ENCODE peak calls at places on chromosomes 13 and 19, in five cellular contexts. C is effector memory CD8-positive, alpha-beta T cell; S is activated T-cell treated with anti-CD3 and anti-CD28 coated beads, Interleukin-2, amount 50 U/mL, for 72 hours; R is amniotic epithelial cell; D is substantia nigra. G is an unnamed sample.

GRCh38 chr19:12052571-12053169 is at the start of gene ZNF878:
- DNase-seq in S (peak), D (peak), C (no peak), R (peak), G (no peak)

GRCh38 chr13:40187836-40188591 is 478.4 kb downstream of the FOXO1 start:
- DNase-seq in C (no peak), S (peak), R (no peak), D (no peak), G (no peak)

GRCh38 chr13:43804461-43805070 is 17.8 kb upstream of the ENOX1 start:
- DNase-seq in R (peak), S (no peak), C (peak), D (no peak), G (peak)

GRCh38 chr19:48646192-48646911 is 365 bp upstream of the CA11 start:
- DNase-seq in D (peak), C (peak), S (peak), R (peak), G (peak)

GRCh38 chr13:46184277-46184699 is 2.3 kb upstream of the LCP1 start:
- DNase-seq in R (peak), D (peak), S (peak), C (peak), G (no peak)

GRCh38 chr13:47418206-47418920 is 521.5 kb upstream of the HTR2A start:
- DNase-seq in R (no peak), D (no peak), S (no peak), C (no peak), G (no peak)

GRCh38 chr19:4620675-4621074 is 18.6 kb upstream of the TNFAIP8L1 start:
- DNase-seq in S (no peak), C (no peak), D (no peak), R (no peak), G (no peak)

GRCh38 chr13:46720189-46720588 is 76.8 kb downstream of the ESD start:
- DNase-seq in S (no peak), C (no peak), R (no peak), D (no peak), G (no peak)

G was measured in NCI-H226.